ENCODE peak calls at places on chromosomes 6 and 20, in four cellular contexts. One of them, this sample, is unnamed.
A peak's percentile ranks its signal among the peaks of the same experiment; 100 is the strongest.

GRCh38 chr6:31086788-31087440 is 25.5 kb downstream of the C6orf15 start:
- DNase-seq in GM12892: no peak
- DNase-seq in stimulated activated naive CD8-positive, alpha-beta T cell treated with anti-CD3 and anti-CD28 coated beads, Interleukin-15, Interleukin-2, amounts not matched to agents 100 U/mL and 50 U/mL, for 24 hours: no peak
- DNase-seq in AG04450: peak; percentile 34
- DNase-seq in this sample: no peak

GRCh38 chr6:160252073-160252809 is 6.4 kb downstream of the SLC22A2 start:
- DNase-seq in AG04450: no peak
- DNase-seq in GM12892: no peak
- DNase-seq in stimulated activated naive CD8-positive, alpha-beta T cell treated with anti-CD3 and anti-CD28 coated beads, Interleukin-15, Interleukin-2, amounts not matched to agents 100 U/mL and 50 U/mL, for 24 hours: no peak
- DNase-seq in this sample: no peak

GRCh38 chr20:63357921-63358905 is 2.9 kb downstream of the CHRNA4 start:
- DNase-seq in stimulated activated naive CD8-positive, alpha-beta T cell treated with anti-CD3 and anti-CD28 coated beads, Interleukin-15, Interleukin-2, amounts not matched to agents 100 U/mL and 50 U/mL, for 24 hours: no peak
- DNase-seq in AG04450: no peak
- DNase-seq in GM12892: no peak
- DNase-seq in this sample: no peak

GRCh38 chr6:104896914-104897313 is 37.2 kb upstream of the HACE1 start:
- DNase-seq in stimulated activated naive CD8-positive, alpha-beta T cell treated with anti-CD3 and anti-CD28 coated beads, Interleukin-15, Interleukin-2, amounts not matched to agents 100 U/mL and 50 U/mL, for 24 hours: no peak
- DNase-seq in GM12892: no peak
- DNase-seq in AG04450: no peak
- DNase-seq in this sample: no peak

GRCh38 chr6:107331409-107332386 is 127.7 kb downstream of the PDSS2 start:
- DNase-seq in GM12892: no peak
- DNase-seq in stimulated activated naive CD8-positive, alpha-beta T cell treated with anti-CD3 and anti-CD28 coated beads, Interleukin-15, Interleukin-2, amounts not matched to agents 100 U/mL and 50 U/mL, for 24 hours: no peak
- DNase-seq in AG04450: no peak
- DNase-seq in this sample: no peak

GRCh38 chr6:20893415-20893814 is 359.2 kb downstream of the CDKAL1 start:
- DNase-seq in AG04450: no peak
- DNase-seq in stimulated activated naive CD8-positive, alpha-beta T cell treated with anti-CD3 and anti-CD28 coated beads, Interleukin-15, Interleukin-2, amounts not matched to agents 100 U/mL and 50 U/mL, for 24 hours: no peak
- DNase-seq in GM12892: no peak
- DNase-seq in this sample: no peak

GRCh38 chr20:36758276-36758675 is 12.4 kb upstream of the NDRG3 start:
- DNase-seq in AG04450: no peak
- DNase-seq in stimulated activated naive CD8-positive, alpha-beta T cell treated with anti-CD3 and anti-CD28 coated beads, Interleukin-15, Interleukin-2, amounts not matched to agents 100 U/mL and 50 U/mL, for 24 hours: no peak
- DNase-seq in GM12892: no peak
- DNase-seq in this sample: no peak

GRCh38 chr20:51563597-51564332 is 21.2 kb upstream of the NFATC2 start:
- DNase-seq in stimulated activated naive CD8-positive, alpha-beta T cell treated with anti-CD3 and anti-CD28 coated beads, Interleukin-15, Interleukin-2, amounts not matched to agents 100 U/mL and 50 U/mL, for 24 hours: peak; percentile 35
- DNase-seq in AG04450: peak; percentile 51
- DNase-seq in GM12892: no peak
- DNase-seq in this sample: peak; percentile 57

GRCh38 chr6:36039113-36039512 is 11.5 kb downstream of the MAPK14 start:
- DNase-seq in GM12892: no peak
- DNase-seq in AG04450: no peak
- DNase-seq in stimulated activated naive CD8-positive, alpha-beta T cell treated with anti-CD3 and anti-CD28 coated beads, Interleukin-15, Interleukin-2, amounts not matched to agents 100 U/mL and 50 U/mL, for 24 hours: no peak
- DNase-seq in this sample: no peak

GRCh38 chr20:6663751-6664388 is 103.6 kb upstream of the BMP2 start:
- DNase-seq in AG04450: no peak
- DNase-seq in stimulated activated naive CD8-positive, alpha-beta T cell treated with anti-CD3 and anti-CD28 coated beads, Interleukin-15, Interleukin-2, amounts not matched to agents 100 U/mL and 50 U/mL, for 24 hours: no peak
- DNase-seq in GM12892: no peak
- DNase-seq in this sample: no peak

GRCh38 chr6:140671926-140672325 is 1297.5 kb upstream of the CITED2 start:
- DNase-seq in stimulated activated naive CD8-positive, alpha-beta T cell treated with anti-CD3 and anti-CD28 coated beads, Interleukin-15, Interleukin-2, amounts not matched to agents 100 U/mL and 50 U/mL, for 24 hours: no peak
- DNase-seq in GM12892: no peak
- DNase-seq in AG04450: no peak
- DNase-seq in this sample: no peak

GRCh38 chr6:28634406-28634757 is 108.7 kb downstream of the GPX5 start:
- DNase-seq in stimulated activated naive CD8-positive, alpha-beta T cell treated with anti-CD3 and anti-CD28 coated beads, Interleukin-15, Interleukin-2, amounts not matched to agents 100 U/mL and 50 U/mL, for 24 hours: no peak
- DNase-seq in GM12892: no peak
- DNase-seq in AG04450: no peak
- DNase-seq in this sample: no peak

GRCh38 chr6:160972111-160972510 is 19.5 kb upstream of the MAP3K4 start:
- DNase-seq in AG04450: peak; percentile 90
- DNase-seq in GM12892: no peak
- DNase-seq in stimulated activated naive CD8-positive, alpha-beta T cell treated with anti-CD3 and anti-CD28 coated beads, Interleukin-15, Interleukin-2, amounts not matched to agents 100 U/mL and 50 U/mL, for 24 hours: no peak
- DNase-seq in this sample: no peak

GRCh38 chr6:731924-732323 is 39.0 kb upstream of the EXOC2 start:
- DNase-seq in GM12892: no peak
- DNase-seq in stimulated activated naive CD8-positive, alpha-beta T cell treated with anti-CD3 and anti-CD28 coated beads, Interleukin-15, Interleukin-2, amounts not matched to agents 100 U/mL and 50 U/mL, for 24 hours: no peak
- DNase-seq in AG04450: no peak
- DNase-seq in this sample: no peak

GRCh38 chr6:84762941-84763396 is 1.4 kb downstream of the TBX18 start:
- DNase-seq in stimulated activated naive CD8-positive, alpha-beta T cell treated with anti-CD3 and anti-CD28 coated beads, Interleukin-15, Interleukin-2, amounts not matched to agents 100 U/mL and 50 U/mL, for 24 hours: no peak
- DNase-seq in GM12892: no peak
- DNase-seq in AG04450: no peak
- DNase-seq in this sample: peak; percentile 31

GRCh38 chr6:165223736-165224135 is 85.7 kb downstream of the C6orf118 start:
- DNase-seq in AG04450: no peak
- DNase-seq in GM12892: no peak
- DNase-seq in stimulated activated naive CD8-positive, alpha-beta T cell treated with anti-CD3 and anti-CD28 coated beads, Interleukin-15, Interleukin-2, amounts not matched to agents 100 U/mL and 50 U/mL, for 24 hours: no peak
- DNase-seq in this sample: no peak

GRCh38 chr6:107179004-107179403 is 63.7 kb upstream of the BEND3 start:
- DNase-seq in GM12892: no peak
- DNase-seq in stimulated activated naive CD8-positive, alpha-beta T cell treated with anti-CD3 and anti-CD28 coated beads, Interleukin-15, Interleukin-2, amounts not matched to agents 100 U/mL and 50 U/mL, for 24 hours: peak; percentile 23
- DNase-seq in AG04450: no peak
- DNase-seq in this sample: no peak

GRCh38 chr20:36285746-36286447 is 20.2 kb upstream of the DLGAP4 start:
- DNase-seq in GM12892: no peak
- DNase-seq in AG04450: no peak
- DNase-seq in stimulated activated naive CD8-positive, alpha-beta T cell treated with anti-CD3 and anti-CD28 coated beads, Interleukin-15, Interleukin-2, amounts not matched to agents 100 U/mL and 50 U/mL, for 24 hours: no peak
- DNase-seq in this sample: no peak

This sample was measured in tibial nerve.